ENCODE peak calls at places on chromosomes 5 and 9, in five cellular contexts. X is GM23248, U is HCT116, T is OCI-LY7, G is PC-3. N is an unnamed sample.

GRCh38 chr9:72203205-72203803 is 54.1 kb downstream of the GDA start:
- DNase-seq in X (peak; percentile 56), U (peak; percentile 28), T (peak; percentile 18), G (peak; percentile 56), N (peak; percentile 73)

GRCh38 chr5:131640043-131640856 is 5.2 kb upstream of the RAPGEF6 start:
- DNase-seq in X (peak; percentile 70), U (no peak), T (peak; percentile 11), G (peak; percentile 37), N (no peak)

GRCh38 chr9:131436386-131436785 is 42.5 kb downstream of the PRRC2B start:
- DNase-seq in X (no peak), U (no peak), T (no peak), G (no peak), N (peak; percentile 50)

GRCh38 chr5:87053134-87053533 is 214.5 kb upstream of the RASA1 start:
- DNase-seq in X (no peak), U (no peak), T (no peak), G (no peak), N (no peak)

GRCh38 chr9:112380771-112381181 is 868 bp downstream of the HSDL2 start:
- DNase-seq in X (peak; percentile 48), U (no peak), T (peak; percentile 35), G (peak; percentile 14), N (no peak)

GRCh38 chr5:125034331-125034730 is 287.9 kb upstream of the ZNF608 start:
- DNase-seq in X (no peak), U (no peak), T (no peak), G (no peak), N (no peak)

GRCh38 chr9:134690946-134691694 is 49.5 kb downstream of the COL5A1 start:
- DNase-seq in X (peak; percentile 72), U (no peak), T (no peak), G (no peak), N (no peak)

GRCh38 chr9:92728831-92729734 is 35.5 kb downstream of the BICD2 start:
- DNase-seq in X (peak; percentile 60), U (no peak), T (peak; percentile 91), G (no peak), N (peak; percentile 51)

GRCh38 chr5:191036-191948 is at the start of gene LRRC14B:
- DNase-seq in X (no peak), U (no peak), T (peak; percentile 92), G (no peak), N (no peak)

GRCh38 chr5:142386151-142387021 is 61.6 kb upstream of the SPRY4 start:
- DNase-seq in X (peak; percentile 30), U (no peak), T (no peak), G (peak; percentile 7), N (peak; percentile 39)

GRCh38 chr5:76952795-76953536 is at the start of gene CRHBP:
- DNase-seq in X (no peak), U (no peak), T (no peak), G (no peak), N (peak; percentile 59)

GRCh38 chr5:142065273-142065672 is 43.3 kb upstream of the NDFIP1 start:
- DNase-seq in X (peak; percentile 20), U (no peak), T (no peak), G (no peak), N (peak; percentile 34)

GRCh38 chr5:126656397-126657007 is 55.8 kb downstream of the PHAX start:
- DNase-seq in X (peak; percentile 71), U (peak; percentile 31), T (peak; percentile 55), G (peak; percentile 48), N (peak; percentile 83)

GRCh38 chr9:78539188-78539587 is 242.3 kb downstream of the PSAT1 start:
- DNase-seq in X (no peak), U (no peak), T (no peak), G (no peak), N (no peak)

GRCh38 chr9:96048954-96049831 is 173.7 kb downstream of the ERCC6L2 start:
- DNase-seq in X (no peak), U (no peak), T (no peak), G (no peak), N (no peak)

GRCh38 chr9:126225611-126226609 is 100.7 kb upstream of the MVB12B start:
- DNase-seq in X (no peak), U (no peak), T (no peak), G (no peak), N (no peak)

GRCh38 chr9:109098221-109098959 is 21.4 kb downstream of the TMEM245 start:
- DNase-seq in X (peak; percentile 72), U (no peak), T (no peak), G (peak; percentile 51), N (peak; percentile 42)

GRCh38 chr5:101590384-101590783 is 687.3 kb upstream of the ST8SIA4 start:
- DNase-seq in X (peak; percentile 45), U (peak; percentile 12), T (peak; percentile 4), G (peak; percentile 18), N (peak; percentile 50)
- H2AFZ ChIP-seq in X (peak overlapping the region; percentile 42), U (peak overlapping the region; percentile 81), T (no peak overlapping the region), G (no peak overlapping the region), N (no peak overlapping the region)

GRCh38 chr9:14633906-14634565 is 59.2 kb downstream of the ZDHHC21 start:
- DNase-seq in X (no peak), U (no peak), T (no peak), G (no peak), N (no peak)

GRCh38 chr9:14627513-14627912 is 65.7 kb downstream of the ZDHHC21 start:
- DNase-seq in X (no peak), U (no peak), T (no peak), G (no peak), N (no peak)

GRCh38 chr9:14633148-14633547 is 60.1 kb downstream of the ZDHHC21 start:
- DNase-seq in X (no peak), U (no peak), T (no peak), G (no peak), N (peak; percentile 58)
- TF ChIP-seq EZH2phosphoT487 in X (no peak), U (no peak), T (no peak), G (no peak), N (no peak)

GRCh38 chr5:28914302-28914701 is 1875.9 kb upstream of the CDH9 start:
- DNase-seq in X (no peak), U (no peak), T (no peak), G (no peak), N (no peak)

DNA sequence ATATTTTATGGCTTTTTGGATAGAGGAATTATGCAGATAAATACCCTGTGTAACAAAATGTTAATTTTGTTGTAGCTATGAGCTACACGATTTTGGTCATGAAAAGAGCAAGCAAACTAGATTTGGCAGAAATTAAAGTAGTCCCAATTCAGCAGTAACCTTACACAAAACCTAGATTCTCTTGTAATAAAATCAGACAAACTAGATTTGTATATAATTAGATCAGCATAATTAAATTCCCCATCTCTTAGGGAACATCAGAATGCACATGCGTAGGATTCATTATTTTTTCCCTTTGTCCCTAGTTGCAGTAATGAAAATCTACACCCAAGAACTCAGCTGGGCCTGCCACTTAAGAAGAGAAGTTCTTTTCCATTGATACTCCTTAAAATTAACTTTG is 1879.2 kb upstream of the CDH9 start:
- DNase-seq in X (no peak), U (no peak), T (no peak), G (no peak), N (no peak)
- H2AFZ ChIP-seq in X (no peak overlapping the region), U (no peak overlapping the region), T (no peak overlapping the region), G (peak overlapping the region; percentile 37), N (no peak overlapping the region)

DNA sequence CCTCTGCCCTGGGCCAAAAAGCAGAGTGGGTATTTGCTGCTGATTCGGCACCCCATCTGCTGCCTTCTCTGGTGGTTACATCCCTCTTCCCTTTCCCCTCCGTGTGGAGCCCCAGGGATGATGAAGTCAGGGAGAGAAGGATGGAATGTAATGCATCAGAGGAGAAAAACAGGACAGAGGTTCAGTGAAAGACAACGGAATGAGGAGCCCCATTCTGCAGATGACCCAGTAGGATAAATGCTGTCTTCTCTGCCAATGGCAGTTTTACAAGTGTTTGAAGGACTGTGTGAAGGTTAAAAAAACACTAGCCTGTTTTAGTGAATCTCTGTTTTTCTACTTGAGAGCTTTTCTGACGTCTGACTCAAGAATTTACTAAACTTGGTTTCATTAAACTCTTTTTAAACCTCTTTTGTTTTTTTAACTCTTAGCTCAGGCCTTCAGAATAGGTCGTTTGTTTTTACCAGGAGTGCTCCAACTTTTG is 86.3 kb downstream of the NLN start:
- DNase-seq in X (peak; percentile 48), U (no peak), T (no peak), G (no peak), N (no peak)
- TF ChIP-seq EZH2phosphoT487 in X (no peak), U (no peak), T (no peak), G (no peak), N (no peak)

GRCh38 chr9:16255217-16255616 is 615.3 kb downstream of the BNC2 start:
- DNase-seq in X (no peak), U (no peak), T (no peak), G (no peak), N (peak; percentile 29)

GRCh38 chr9:16258191-16258590 is 612.3 kb downstream of the BNC2 start:
- DNase-seq in X (no peak), U (no peak), T (no peak), G (no peak), N (no peak)

GRCh38 chr9:16262467-16263261 is 607.8 kb downstream of the BNC2 start:
- DNase-seq in X (no peak), U (no peak), T (no peak), G (peak; percentile 51), N (no peak)

GRCh38 chr9:16257604-16258003 is 612.9 kb downstream of the BNC2 start:
- DNase-seq in X (peak; percentile 49), U (no peak), T (no peak), G (peak; percentile 20), N (peak; percentile 28)

DNA sequence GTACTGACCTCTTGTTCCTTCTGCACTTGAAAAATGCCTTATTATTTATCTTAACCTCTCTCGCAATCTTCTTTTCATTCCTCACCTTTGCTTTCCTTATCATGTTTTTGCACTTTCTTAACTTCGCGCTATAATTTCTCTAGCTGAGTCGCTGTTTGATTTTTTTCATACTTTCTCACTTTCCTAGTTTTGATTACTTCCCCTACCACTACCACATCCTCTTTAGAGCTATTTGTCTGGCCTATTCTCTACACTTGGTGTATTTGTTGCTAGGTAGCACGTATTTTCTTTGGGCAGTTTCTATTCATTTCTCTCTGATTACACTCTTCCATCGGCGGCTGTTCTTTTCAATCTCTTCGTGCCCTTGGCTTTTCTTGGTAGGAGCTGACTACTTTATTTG is 611.8 kb downstream of the BNC2 start:
- DNase-seq in X (no peak), U (no peak), T (no peak), G (no peak), N (no peak)
- H2AFZ ChIP-seq in X (no peak overlapping the region), U (no peak overlapping the region), T (no peak overlapping the region), G (no peak overlapping the region), N (peak overlapping the region; percentile 7)